ENCODE peak calls at places on chromosomes 6 and 20, in four cellular contexts. G is activated CD8-positive, alpha-beta memory T cell treated with anti-CD3 and anti-CD28 coated beads for 48 hours; E is stimulated activated CD4-positive, alpha-beta T cell treated with anti-CD3 and anti-CD28 coated beads, Interleukin-15, amount 100 ng/mL, for 24 hours; Q is Calu3. J is an unnamed sample.

GRCh38 chr6:52994031-52994788 is 874 bp downstream of the GSTA4 start:
- DNase-seq in Q (no peak), G (no peak), E (no peak), J (no peak)

GRCh38 chr20:13644010-13644409 is 5.3 kb upstream of the TASP1 start:
- DNase-seq in Q (peak; percentile 37), G (no peak), E (no peak), J (no peak)

GRCh38 chr6:31740397-31741223 is 805 bp downstream of the MSH5 start:
- DNase-seq in G (no peak), Q (peak; percentile 69), E (peak; percentile 58), J (no peak)

GRCh38 chr20:63191400-63191799 is 24.5 kb downstream of the YTHDF1 start:
- DNase-seq in Q (peak; percentile 99), G (no peak), E (no peak), J (no peak)

GRCh38 chr20:59082981-59083380 is 40.4 kb upstream of the PRELID3B start:
- DNase-seq in Q (no peak), E (no peak), G (no peak), J (no peak)

GRCh38 chr6:134247271-134247833 is 70.6 kb downstream of the SGK1 start:
- DNase-seq in Q (peak; percentile 35), E (peak; percentile 75), G (peak; percentile 28), J (peak; percentile 85)

GRCh38 chr20:44615169-44615791 is 32.9 kb downstream of the PKIG start:
- DNase-seq in Q (no peak), E (no peak), G (no peak), J (no peak)

GRCh38 chr6:158928068-158928467 is 71.9 kb downstream of the RSPH3 start:
- DNase-seq in G (no peak), E (no peak), Q (no peak), J (no peak)

GRCh38 chr6:53984581-53984980 is 126.7 kb upstream of the MLIP start:
- DNase-seq in Q (no peak), E (no peak), G (no peak), J (no peak)

GRCh38 chr6:113351183-113351834 is 505.8 kb upstream of the MARCKS start:
- DNase-seq in G (no peak), E (no peak), Q (no peak), J (no peak)

GRCh38 chr6:30234361-30234760 is 21.2 kb upstream of the TRIM26 start:
- DNase-seq in G (no peak), E (no peak), Q (no peak), J (no peak)

GRCh38 chr20:25676164-25676809 is 20.4 kb downstream of the ZNF337 start:
- DNase-seq in G (no peak), Q (no peak), E (no peak), J (no peak)

GRCh38 chr6:146381486-146381885 is 162.1 kb upstream of the RAB32 start:
- DNase-seq in Q (no peak), E (no peak), G (no peak), J (no peak)

GRCh38 chr6:144012534-144012933 is 4.5 kb upstream of the PLAGL1 start:
- DNase-seq in G (no peak), E (no peak), Q (no peak), J (no peak)

GRCh38 chr20:23479043-23479442 is 11.9 kb upstream of the CST8 start:
- DNase-seq in G (no peak), E (no peak), Q (no peak), J (no peak)

GRCh38 chr20:32007787-32008616 is 2.2 kb upstream of the CCM2L start:
- DNase-seq in E (no peak), G (no peak), Q (no peak), J (no peak)

GRCh38 chr20:36153754-36154695 is 515 bp upstream of the EPB41L1 start:
- DNase-seq in G (no peak), Q (peak; percentile 93), E (peak; percentile 70), J (peak; percentile 36)

GRCh38 chr6:157228421-157229218 is 94.7 kb downstream of the TMEM242 start:
- DNase-seq in G (no peak), E (no peak), Q (no peak), J (no peak)

GRCh38 chr6:121848523-121849255 is 413.2 kb downstream of the GJA1 start:
- DNase-seq in Q (no peak), E (no peak), G (no peak), J (no peak)

GRCh38 chr6:21752054-21752811 is 158.7 kb downstream of the SOX4 start:
- DNase-seq in Q (no peak), E (no peak), G (no peak), J (no peak)

GRCh38 chr6:136510299-136510698 is 39.9 kb downstream of the MAP7 start:
- DNase-seq in E (peak; percentile 39), G (no peak), Q (no peak), J (no peak)

GRCh38 chr6:117840541-117840983 is 66.5 kb upstream of the SLC35F1 start:
- DNase-seq in G (no peak), Q (peak; percentile 47), E (no peak), J (no peak)

GRCh38 chr20:21090112-21090737 is 15.9 kb downstream of the LINC00237 start:
- DNase-seq in E (no peak), G (no peak), Q (no peak), J (no peak)

GRCh38 chr6:47495954-47496545 is 18.5 kb downstream of the CD2AP start:
- DNase-seq in Q (no peak), E (no peak), G (no peak), J (no peak)

GRCh38 chr6:24827970-24828369 is 29.3 kb upstream of the ARMH2 start:
- DNase-seq in Q (no peak), G (no peak), E (no peak), J (no peak)

GRCh38 chr6:89506716-89507597 is 74.0 kb downstream of the ANKRD6 start:
- DNase-seq in G (no peak), Q (no peak), E (no peak), J (no peak)

GRCh38 chr6:90508753-90509152 is 78.1 kb downstream of the MAP3K7 start:
- DNase-seq in G (no peak), E (no peak), Q (no peak), J (no peak)

GRCh38 chr6:118776607-118777549 is 117.1 kb upstream of the ASF1A start:
- DNase-seq in E (peak; percentile 75), G (no peak), Q (peak; percentile 64), J (peak; percentile 66)

GRCh38 chr6:137794510-137795200 is 72.4 kb upstream of the TNFAIP3 start:
- DNase-seq in G (no peak), E (no peak), Q (no peak), J (no peak)

GRCh38 chr6:40727272-40727671 is 140.1 kb upstream of the LRFN2 start:
- DNase-seq in Q (no peak), G (no peak), E (no peak), J (no peak)

GRCh38 chr6:157090736-157091135 is 232.6 kb downstream of the TMEM242 start:
- DNase-seq in G (no peak), E (no peak), Q (no peak), J (no peak)

GRCh38 chr6:170208651-170209353 is 82.1 kb downstream of the DLL1 start:
- DNase-seq in E (no peak), G (no peak), Q (no peak), J (peak; percentile 47)

GRCh38 chr6:145816392-145816791 is 1.8 kb upstream of the FBXO30 start:
- DNase-seq in G (no peak), Q (no peak), E (no peak), J (no peak)

GRCh38 chr20:35506872-35507638 is 22.4 kb downstream of the C20orf173 start:
- DNase-seq in Q (no peak), G (no peak), E (no peak), J (no peak)

GRCh38 chr20:57616143-57616951 is 3.9 kb downstream of the ZBP1 start:
- DNase-seq in Q (no peak), E (no peak), G (no peak), J (no peak)

GRCh38 chr6:104957301-104958177 is 632 bp downstream of the LIN28B start:
- DNase-seq in G (no peak), Q (no peak), E (no peak), J (no peak)

GRCh38 chr6:25250878-25251277 is 28.3 kb upstream of the CARMIL1 start:
- DNase-seq in E (peak; percentile 28), G (peak; percentile 4), Q (no peak), J (no peak)

GRCh38 chr20:60238992-60239655 is 280.9 kb downstream of the CDH26 start:
- DNase-seq in Q (no peak), E (no peak), G (no peak), J (no peak)

GRCh38 chr6:139973602-139974373 is 599.3 kb upstream of the CITED2 start:
- DNase-seq in G (no peak), E (no peak), Q (no peak), J (no peak)

J was measured in activated naive CD4-positive, alpha-beta T cell treated with anti-CD3 and anti-CD28 coated beads, Interleukin-2, amount 50 U/mL, for 72 hours.